ENCODE peak calls at places on chromosomes 2 and 18, in ten cellular contexts. B is GM19239, S is HuH-7, I is HCT116, T is lung microvascular endothelial cell, Z is NCI-H1694, P is AG09319, Y is MM.1S, K is GM23248, V is HFFc6. H is an unnamed sample.

GRCh38 chr2:11738589-11739436 is 7.6 kb upstream of the LPIN1 start:
- DNase-seq in B (no peak), Y (peak), I (peak), S (peak), Z (no peak), T (peak), P (peak), V (peak), K (peak), H (peak)

GRCh38 chr2:45069711-45070664 is 60.7 kb upstream of the SIX2 start:
- DNase-seq in B (no peak), K (no peak), P (no peak), I (no peak), V (no peak), Y (no peak), T (peak), Z (no peak), S (no peak), H (peak)

GRCh38 chr18:61637905-61638304 is 254.9 kb downstream of the RNF152 start:
- DNase-seq in B (no peak), V (no peak), S (no peak), P (no peak), K (no peak), T (no peak), Z (no peak), Y (no peak), I (no peak), H (no peak)

GRCh38 chr18:23131693-23132319 is 3.5 kb upstream of the CABLES1 start:
- DNase-seq in I (peak), S (peak), B (peak), Y (peak), Z (peak), V (peak), K (peak), T (peak), P (peak), H (peak)

GRCh38 chr18:63319383-63320040 is at the start of gene BCL2:
- DNase-seq in K (peak), V (no peak), Y (peak), I (no peak), B (no peak), T (peak), P (peak), S (no peak), Z (peak), H (peak)

GRCh38 chr2:14188431-14188830 is 444.1 kb upstream of the LRATD1 start:
- DNase-seq in T (no peak), S (no peak), Y (no peak), V (no peak), Z (no peak), P (no peak), I (no peak), K (no peak), B (no peak), H (no peak)

GRCh38 chr2:233800231-233800630 is 22.1 kb downstream of the MROH2A start:
- DNase-seq in P (no peak), T (no peak), Z (no peak), K (no peak), Y (no peak), B (no peak), V (no peak), I (no peak), S (no peak), H (no peak)

GRCh38 chr18:63974991-63975390 is 5.1 kb downstream of the SERPINB8 start:
- DNase-seq in V (peak), P (no peak), S (no peak), I (peak), Y (no peak), K (peak), Z (no peak), T (peak), B (no peak), H (peak)

GRCh38 chr2:39736593-39736992 is 42.5 kb downstream of the THUMPD2 start:
- DNase-seq in T (no peak), I (no peak), P (peak), Z (no peak), K (peak), B (no peak), S (no peak), V (peak), Y (no peak), H (peak)

H was measured in adipocyte.